ENCODE peak calls at places on chromosomes 7 and 10, in four cellular contexts. U, O, W and F are unnamed samples.

GRCh38 chr10:90846746-90847145 is 11.1 kb downstream of the HTR7 start:
- DNase-seq in O (no peak), U (peak; percentile 9), W (no peak), F (peak; percentile 61)

GRCh38 chr7:23018747-23019146 is 4.8 kb upstream of the HYCC1 start:
- DNase-seq in O (no peak), W (no peak), U (peak; percentile 36), F (peak; percentile 34)

GRCh38 chr10:68212721-68213352 is 19.1 kb downstream of the ATOH7 start:
- DNase-seq in W (no peak), O (peak; percentile 80), U (peak; percentile 67), F (peak; percentile 20)

GRCh38 chr10:113056468-113057021 is 106.5 kb downstream of the TCF7L2 start:
- DNase-seq in U (peak; percentile 82), W (no peak), O (no peak), F (peak; percentile 86)

GRCh38 chr7:2904202-2904601 is 60.1 kb upstream of the GNA12 start:
- DNase-seq in O (no peak), U (no peak), W (no peak), F (no peak)

GRCh38 chr10:127993281-127993680 is 86.4 kb downstream of the PTPRE start:
- DNase-seq in O (no peak), U (no peak), W (no peak), F (no peak)

GRCh38 chr10:121152033-121152432 is 300.9 kb downstream of the WDR11 start:
- DNase-seq in W (peak; percentile 3), U (no peak), O (no peak), F (no peak)

GRCh38 chr10:125060851-125061556 is 99.4 kb downstream of the CTBP2 start:
- DNase-seq in W (peak; percentile 34), U (peak; percentile 80), O (peak; percentile 74), F (peak; percentile 87)

GRCh38 chr10:42952931-42953683 is 123.8 kb upstream of the RET start:
- DNase-seq in U (no peak), W (no peak), O (no peak), F (no peak)

GRCh38 chr7:128940494-128941322 is 3.0 kb downstream of the IRF5 start:
- DNase-seq in W (no peak), O (no peak), U (no peak), F (no peak)

GRCh38 chr10:124864421-124865193 is 63.0 kb downstream of the ABRAXAS2 start:
- DNase-seq in O (peak; percentile 91), U (no peak), W (no peak), F (no peak)

GRCh38 chr7:143518941-143519340 is 41.3 kb downstream of the TAS2R41 start:
- DNase-seq in W (no peak), U (no peak), O (no peak), F (no peak)

GRCh38 chr7:143519411-143520131 is 41.9 kb downstream of the TAS2R41 start:
- DNase-seq in U (peak; percentile 68), W (no peak), O (peak; percentile 12), F (peak; percentile 79)

GRCh38 chr7:143514487-143514886 is 36.8 kb downstream of the TAS2R41 start:
- DNase-seq in U (no peak), O (no peak), W (no peak), F (no peak)

GRCh38 chr7:143514995-143515735 is 37.5 kb downstream of the TAS2R41 start:
- DNase-seq in U (no peak), W (no peak), O (no peak), F (no peak)

GRCh38 chr7:143518521-143518920 is 40.8 kb downstream of the TAS2R41 start:
- DNase-seq in O (no peak), U (no peak), W (no peak), F (no peak)
- H3K9ac ChIP-seq in O (no peak overlapping the region), U (no peak overlapping the region), W (no peak overlapping the region), F (no peak overlapping the region)

GRCh38 chr7:11212080-11212711 is 238.5 kb downstream of the PHF14 start:
- DNase-seq in O (peak; percentile 71), U (peak; percentile 66), W (no peak), F (peak; percentile 48)
- TF ChIP-seq CTCF in O (peak; percentile 84), U (peak; percentile 76), W (no peak), F (peak; percentile 87)

GRCh38 chr10:103502849-103503660 is 9.6 kb downstream of the NEURL1 start:
- DNase-seq in W (no peak), O (no peak), U (no peak), F (no peak)

GRCh38 chr10:103501186-103501585 is 7.7 kb downstream of the NEURL1 start:
- DNase-seq in U (no peak), W (no peak), O (no peak), F (no peak)

GRCh38 chr10:103506061-103506460 is 12.6 kb downstream of the NEURL1 start:
- DNase-seq in O (no peak), U (no peak), W (no peak), F (no peak)

GRCh38 chr10:103507235-103508191 is 14.0 kb downstream of the NEURL1 start:
- DNase-seq in O (no peak), W (no peak), U (no peak), F (no peak)

DNA sequence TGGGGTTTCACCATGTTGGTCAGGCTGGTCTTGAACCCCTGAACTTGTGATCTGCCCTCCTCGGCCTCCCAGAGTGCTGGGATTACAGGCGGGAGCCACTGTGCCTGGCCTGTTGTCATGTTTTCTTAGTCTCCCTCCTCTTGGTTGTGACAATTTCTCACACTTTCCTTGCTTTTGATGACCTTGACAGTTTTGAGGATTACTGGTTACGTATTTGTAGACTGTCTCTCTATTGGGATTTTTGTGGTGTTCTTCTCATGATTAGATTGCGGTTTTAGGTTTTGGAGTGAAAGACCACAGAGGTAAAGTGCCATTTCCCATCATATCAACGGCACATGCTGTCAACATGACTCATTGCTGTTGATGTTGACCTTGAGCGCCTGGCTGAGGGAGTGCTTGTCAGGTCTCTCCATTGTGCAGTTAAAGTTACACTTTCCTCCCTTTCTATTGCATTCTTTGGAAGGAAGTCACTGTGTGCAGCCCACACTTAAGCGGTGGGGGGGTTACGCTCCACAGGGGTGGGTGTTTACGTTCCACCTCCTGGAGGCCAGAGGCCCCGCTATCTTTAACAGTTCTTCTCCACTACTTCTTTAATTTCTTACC is 10.8 kb downstream of the NEURL1 start:
- DNase-seq in W (no peak), U (peak; percentile 94), O (peak; percentile 86), F (peak; percentile 98)
- H3K4me2 ChIP-seq in W (no peak overlapping the region), U (peak overlapping the region; percentile 31), O (peak overlapping the region; percentile 30), F (no peak overlapping the region)

DNA sequence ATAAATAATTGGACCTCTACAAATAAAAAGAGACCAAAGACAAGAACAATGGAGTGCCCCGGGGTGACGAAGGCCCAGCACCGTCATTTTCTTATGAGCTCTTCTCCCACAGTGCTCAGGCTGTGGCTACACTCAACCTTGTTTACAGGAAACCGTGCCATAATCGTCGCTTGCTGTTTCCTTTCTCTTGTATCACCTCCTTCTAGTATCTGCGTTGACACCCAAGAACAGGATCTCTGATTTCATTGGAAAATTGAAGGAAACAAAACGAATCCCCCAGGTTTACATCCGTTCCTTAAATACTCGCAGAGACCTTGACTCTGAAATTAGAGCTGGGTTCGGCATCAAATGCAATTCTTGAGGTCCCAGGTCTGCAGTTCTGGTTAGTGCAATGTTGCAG is 1.7 kb upstream of the IGFBP3 start:
- DNase-seq in U (no peak), O (peak; percentile 36), W (no peak), F (peak; percentile 37)
- H3K9ac ChIP-seq in U (peak overlapping the region; percentile 62), O (peak overlapping the region; percentile 51), W (no peak overlapping the region), F (peak overlapping the region; percentile 14)

DNA sequence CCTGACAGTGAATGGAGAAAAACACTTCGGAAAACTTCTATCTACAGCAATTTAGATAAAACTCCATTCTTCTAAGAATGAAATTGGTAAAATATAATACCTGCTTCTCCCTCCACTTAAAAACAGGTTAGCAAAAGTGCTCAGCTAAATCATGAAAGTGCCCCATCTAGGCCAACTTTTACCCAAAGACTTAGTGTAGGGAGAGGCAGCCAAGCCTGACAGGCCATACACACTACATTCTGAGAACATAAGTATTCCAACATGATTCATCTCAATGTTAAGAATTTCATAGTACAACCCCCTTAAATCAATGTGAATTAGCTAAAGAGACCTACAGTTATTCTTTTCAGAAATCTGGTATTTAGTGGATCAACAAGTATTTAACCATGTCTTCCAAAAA is 7.2 kb downstream of the FAM3C start:
- DNase-seq in W (no peak), U (no peak), O (no peak), F (no peak)
- TF ChIP-seq CTCF in W (no peak), U (no peak), O (no peak), F (no peak)

GRCh38 chr10:98414932-98415709 is at the start of gene PYROXD2:
- DNase-seq in U (peak; percentile 88), W (peak; percentile 73), O (peak; percentile 91), F (peak; percentile 91)
- H3K4me2 ChIP-seq in U (peak within 1 kb of the TSS; percentile 79), W (peak within 1 kb of the TSS; percentile 64), O (peak within 1 kb of the TSS; percentile 88), F (peak within 1 kb of the TSS; percentile 94)